ENCODE peak calls at places on chromosome 10, in nine cellular contexts. T is kidney epithelial cell, E is NCI-H2029, B is pancreas, Q is AG04450, W is NCI-H748 treated with DMSO at 0.1 percent for 48 hours, U is T-helper 22 cell, D is left ventricle myocardium inferior, C is cardiac fibroblast. X is an unnamed sample.

GRCh38 chr10:88838766-88839165 is 12.9 kb downstream of the ANKRD22 start:
- DNase-seq in B (no peak), D (no peak), T (no peak), Q (no peak), C (no peak), E (no peak), W (no peak), U (no peak), X (no peak)

GRCh38 chr10:99172130-99172738 is 63.4 kb downstream of the HPSE2 start:
- DNase-seq in B (peak), Q (peak), W (no peak), D (no peak), C (peak), T (peak), U (no peak), E (no peak), X (peak)

GRCh38 chr10:19998482-19998881 is 182.2 kb downstream of the PLXDC2 start:
- DNase-seq in D (no peak), E (no peak), C (no peak), B (no peak), W (no peak), U (no peak), T (no peak), Q (no peak), X (no peak)

GRCh38 chr10:113435881-113436280 is 117.0 kb upstream of the HABP2 start:
- DNase-seq in T (no peak), D (no peak), U (no peak), E (no peak), C (no peak), B (no peak), Q (no peak), W (no peak), X (no peak)

GRCh38 chr10:77637474-77637985 is at the start of gene KCNMA1:
- DNase-seq in Q (no peak), T (no peak), C (peak), B (peak), E (no peak), U (no peak), W (no peak), D (no peak), X (no peak)

GRCh38 chr10:25083546-25084111 is 67.2 kb downstream of the THNSL1 start:
- DNase-seq in W (no peak), B (no peak), U (no peak), C (no peak), T (no peak), Q (no peak), E (no peak), D (no peak), X (no peak)

GRCh38 chr10:29496341-29497162 is 138.2 kb downstream of the SVIL start:
- DNase-seq in Q (no peak), D (peak), T (no peak), B (peak), U (no peak), C (peak), W (peak), E (no peak), X (peak)

GRCh38 chr10:31032515-31033132 is 959 bp upstream of the ZNF438 start:
- DNase-seq in Q (no peak), U (no peak), W (no peak), C (no peak), D (no peak), T (no peak), B (no peak), E (no peak), X (peak)

GRCh38 chr10:67697646-67698245 is 1.8 kb upstream of the CTNNA3 start:
- DNase-seq in W (peak), E (peak), Q (peak), T (peak), D (no peak), B (peak), U (no peak), C (peak), X (peak)

GRCh38 chr10:31138026-31138553 is 106.4 kb upstream of the ZNF438 start:
- DNase-seq in T (no peak), D (no peak), U (no peak), C (no peak), B (no peak), E (no peak), Q (no peak), W (no peak), X (no peak)

GRCh38 chr10:75111367-75111905 is at the start of gene SAMD8:
- DNase-seq in Q (peak), T (peak), U (peak), W (peak), D (peak), B (peak), E (peak), C (peak), X (peak)

GRCh38 chr10:92173996-92174395 is 116.9 kb downstream of the CPEB3 start:
- DNase-seq in B (no peak), W (no peak), U (no peak), C (no peak), D (no peak), E (no peak), T (no peak), Q (no peak), X (no peak)

GRCh38 chr10:98570764-98571163 is 124.0 kb upstream of the HPS1 start:
- DNase-seq in C (no peak), T (no peak), E (no peak), Q (no peak), U (no peak), B (no peak), W (no peak), D (no peak), X (no peak)

GRCh38 chr10:126177414-126178030 is 210.8 kb downstream of the ADAM12 start:
- DNase-seq in Q (no peak), B (no peak), W (no peak), D (no peak), T (no peak), U (no peak), E (no peak), C (no peak), X (no peak)

GRCh38 chr10:72044417-72045041 is 43.8 kb downstream of the SPOCK2 start:
- DNase-seq in U (no peak), B (peak), T (no peak), W (no peak), D (peak), E (no peak), Q (no peak), C (no peak), X (no peak)

GRCh38 chr10:17120711-17121110 is 8.9 kb downstream of the CUBN start:
- DNase-seq in W (no peak), U (no peak), D (no peak), C (no peak), B (no peak), T (no peak), Q (no peak), E (no peak), X (no peak)

GRCh38 chr10:110498087-110498981 is 627 bp downstream of the DUSP5 start:
- DNase-seq in W (peak), D (peak), B (peak), T (no peak), U (peak), E (no peak), Q (no peak), C (peak), X (peak)

GRCh38 chr10:102616071-102616770 is 28.1 kb upstream of the TRIM8 start:
- DNase-seq in C (no peak), D (peak), U (no peak), B (no peak), T (no peak), E (no peak), Q (no peak), W (no peak), X (no peak)

GRCh38 chr10:45379891-45380540 is 6.0 kb downstream of the ALOX5 start:
- DNase-seq in D (peak), Q (no peak), W (no peak), C (no peak), T (no peak), B (no peak), E (no peak), U (no peak), X (peak)

GRCh38 chr10:119543814-119544642 is 1.5 kb upstream of the RGS10 start:
- DNase-seq in D (no peak), U (no peak), C (peak), T (peak), E (no peak), Q (no peak), W (no peak), B (no peak), X (no peak)

GRCh38 chr10:17685227-17685840 is 41.4 kb downstream of the STAM start:
- DNase-seq in B (no peak), D (no peak), Q (no peak), T (no peak), U (peak), W (no peak), C (no peak), E (no peak), X (no peak)

GRCh38 chr10:74078037-74078436 is 72.6 kb downstream of the AP3M1 start:
- DNase-seq in D (no peak), B (no peak), U (no peak), Q (no peak), W (no peak), C (peak), T (no peak), E (no peak), X (no peak)

GRCh38 chr10:102859911-102860310 is 5.9 kb downstream of the BORCS7 start:
- DNase-seq in D (no peak), E (peak), W (no peak), U (no peak), C (no peak), B (peak), Q (no peak), T (no peak), X (no peak)

GRCh38 chr10:10432306-10433035 is 585.2 kb upstream of the CELF2 start:
- DNase-seq in U (no peak), D (no peak), Q (peak), T (no peak), C (peak), W (no peak), E (no peak), B (no peak), X (no peak)

GRCh38 chr10:77104459-77104980 is 533.1 kb downstream of the KCNMA1 start:
- DNase-seq in U (no peak), B (peak), T (peak), W (no peak), Q (peak), D (peak), E (no peak), C (peak), X (peak)

GRCh38 chr10:10044959-10045764 is 972.5 kb upstream of the CELF2 start:
- DNase-seq in B (no peak), D (no peak), W (no peak), C (no peak), U (no peak), E (no peak), Q (no peak), T (no peak), X (no peak)

GRCh38 chr10:48406204-48406603 is 99.7 kb downstream of the MAPK8 start:
- DNase-seq in U (no peak), B (no peak), C (peak), E (no peak), D (no peak), W (no peak), T (peak), Q (no peak), X (no peak)

GRCh38 chr10:11525503-11525902 is 85.9 kb downstream of the USP6NL start:
- DNase-seq in B (no peak), W (no peak), C (peak), D (peak), Q (no peak), E (no peak), T (no peak), U (no peak), X (peak)

GRCh38 chr10:91054325-91054724 is 133.4 kb upstream of the ANKRD1 start:
- DNase-seq in D (no peak), W (no peak), U (no peak), E (no peak), C (peak), B (no peak), T (peak), Q (no peak), X (no peak)

GRCh38 chr10:113171662-113172061 is 221.6 kb downstream of the TCF7L2 start:
- DNase-seq in E (no peak), C (no peak), Q (no peak), B (no peak), T (no peak), W (no peak), D (no peak), U (no peak), X (no peak)

GRCh38 chr10:132938472-132939329 is 3.7 kb downstream of the CFAP46 start:
- DNase-seq in U (no peak), D (no peak), Q (no peak), T (no peak), E (no peak), C (no peak), W (no peak), B (no peak), X (peak)

GRCh38 chr10:89426230-89426868 is 12.0 kb downstream of the IFIT5 start:
- DNase-seq in W (peak), Q (peak), B (peak), U (no peak), T (no peak), E (no peak), C (peak), D (no peak), X (no peak)

GRCh38 chr10:97136744-97137143 is 49.0 kb downstream of the SLIT1 start:
- DNase-seq in Q (no peak), T (no peak), U (no peak), E (no peak), B (no peak), C (no peak), D (no peak), W (no peak), X (no peak)

GRCh38 chr10:6114758-6115410 is 26.1 kb downstream of the RBM17 start:
- DNase-seq in T (no peak), Q (no peak), D (no peak), W (no peak), E (peak), U (no peak), C (peak), B (peak), X (no peak)

GRCh38 chr10:70441161-70441876 is at the start of gene NODAL:
- DNase-seq in T (no peak), D (no peak), B (no peak), Q (no peak), W (no peak), U (no peak), E (no peak), C (no peak), X (no peak)

GRCh38 chr10:44011603-44011981 is 362.9 kb upstream of the ZNF32 start:
- DNase-seq in B (no peak), C (no peak), T (no peak), W (no peak), Q (no peak), U (no peak), E (no peak), D (no peak), X (no peak)

X was measured in mucosa of descending colon.